ENCODE peak calls at places on chromosomes 6 and 20, in five cellular contexts. P, B, K, G and H are unnamed samples.
A peak's percentile ranks its signal among the peaks of the same experiment; 100 is the strongest.

GRCh38 chr6:12010635-12011275 is 1.4 kb upstream of the HIVEP1 start:
- DNase-seq in P (no peak), B (no peak), K (no peak), G (no peak), H (no peak)

GRCh38 chr6:79436232-79436631 is 101.0 kb downstream of the LCA5 start:
- DNase-seq in P (no peak), B (no peak), K (no peak), G (no peak), H (no peak)

GRCh38 chr6:69231983-69232382 is 564.8 kb downstream of the LMBRD1 start:
- DNase-seq in P (no peak), B (no peak), K (no peak), G (no peak), H (no peak)

GRCh38 chr20:18087054-18087453 is 29.3 kb upstream of the OVOL2 start:
- DNase-seq in P (no peak), B (no peak), K (no peak), G (no peak), H (no peak)

GRCh38 chr6:150196942-150197745 is 54.3 kb downstream of the PPP1R14C start:
- DNase-seq in P (no peak), B (no peak), K (no peak), G (no peak), H (no peak)

GRCh38 chr20:45946149-45946970 is 11.9 kb downstream of the PCIF1 start:
- DNase-seq in P (no peak), B (no peak), K (peak; percentile 26), G (no peak), H (no peak)

GRCh38 chr20:13649548-13649947 is 10.8 kb upstream of the TASP1 start:
- DNase-seq in P (no peak), B (no peak), K (no peak), G (no peak), H (no peak)

GRCh38 chr6:135162678-135163439 is 18.2 kb upstream of the MYB start:
- DNase-seq in P (no peak), B (no peak), K (peak; percentile 43), G (no peak), H (no peak)

GRCh38 chr6:18293192-18293904 is 29.0 kb upstream of the DEK start:
- DNase-seq in P (no peak), B (no peak), K (no peak), G (no peak), H (no peak)

GRCh38 chr6:33745558-33745957 is 1.1 kb downstream of the IP6K3 start:
- DNase-seq in P (no peak), B (no peak), K (no peak), G (no peak), H (no peak)

GRCh38 chr6:169885131-169885530 is 133.7 kb downstream of the ERMARD start:
- DNase-seq in P (no peak), B (no peak), K (no peak), G (no peak), H (no peak)

GRCh38 chr6:143187173-143187908 is 126.7 kb downstream of the AIG1 start:
- DNase-seq in P (peak; percentile 20), B (no peak), K (no peak), G (no peak), H (no peak)

GRCh38 chr6:105174512-105174911 is 5.3 kb downstream of the POPDC3 start:
- DNase-seq in P (no peak), B (no peak), K (no peak), G (no peak), H (peak; percentile 53)

GRCh38 chr20:9215539-9215938 is 146.7 kb downstream of the PLCB4 start:
- DNase-seq in P (no peak), B (no peak), K (no peak), G (no peak), H (no peak)

GRCh38 chr20:11379257-11380011 is 538.3 kb upstream of the BTBD3 start:
- DNase-seq in P (no peak), B (no peak), K (no peak), G (no peak), H (no peak)

GRCh38 chr20:32252189-32252588 is 25.3 kb upstream of the KIF3B start:
- DNase-seq in P (no peak), B (no peak), K (no peak), G (no peak), H (no peak)

GRCh38 chr6:136171207-136171606 is 78.9 kb downstream of the MTFR2 start:
- DNase-seq in P (no peak), B (no peak), K (no peak), G (no peak), H (no peak)

GRCh38 chr20:35304956-35305355 is 12.7 kb upstream of the FAM83C start:
- DNase-seq in P (no peak), B (no peak), K (no peak), G (no peak), H (no peak)